ENCODE peak calls at places on chromosome 11, in four cellular contexts. B is neuronal stem cell, Q is AG04450, M is epithelial cell of esophagus. I is an unnamed sample.
A peak's percentile ranks its signal among the peaks of the same experiment; 100 is the strongest.

GRCh38 chr11:1758611-1759150 is 5.0 kb downstream of the CTSD start:
- DNase-seq in B (no peak), Q (no peak), M (no peak), I (no peak)

GRCh38 chr11:113138731-113139130 is 175.7 kb upstream of the TTC12 start:
- DNase-seq in B (no peak), Q (no peak), M (no peak), I (no peak)

GRCh38 chr11:35326266-35326879 is 93.0 kb downstream of the SLC1A2 start:
- DNase-seq in B (no peak), Q (no peak), M (peak; percentile 83), I (no peak)

GRCh38 chr11:46279393-46280099 is 2.1 kb downstream of the CREB3L1 start:
- DNase-seq in B (no peak), Q (no peak), M (no peak), I (no peak)

GRCh38 chr11:90329043-90329442 is 106.2 kb upstream of the CHORDC1 start:
- DNase-seq in B (no peak), Q (no peak), M (no peak), I (no peak)

GRCh38 chr11:106533046-106533445 is 455.6 kb downstream of the AASDHPPT start:
- DNase-seq in B (no peak), Q (no peak), M (no peak), I (no peak)

GRCh38 chr11:65448074-65448417 is 25.4 kb downstream of the NEAT1 start:
- DNase-seq in B (no peak), Q (no peak), M (no peak), I (no peak)

GRCh38 chr11:36165638-36166389 is 123.4 kb downstream of the COMMD9 start:
- DNase-seq in B (no peak), Q (no peak), M (no peak), I (no peak)

GRCh38 chr11:1161410-1162152 is 3.8 kb downstream of the MUC5AC start:
- DNase-seq in B (no peak), Q (no peak), M (no peak), I (no peak)

GRCh38 chr11:104572279-104572678 is 326.0 kb downstream of the CASP12 start:
- DNase-seq in B (no peak), Q (no peak), M (peak; percentile 11), I (no peak)

GRCh38 chr11:2774173-2775082 is 74.6 kb upstream of the KCNQ1OT1 start:
- DNase-seq in B (no peak), Q (no peak), M (no peak), I (no peak)

GRCh38 chr11:12792018-12792417 is 117.8 kb downstream of the TEAD1 start:
- DNase-seq in B (no peak), Q (no peak), M (no peak), I (no peak)

GRCh38 chr11:15286465-15286864 is 171.7 kb downstream of the INSC start:
- DNase-seq in B (no peak), Q (no peak), M (no peak), I (no peak)

GRCh38 chr11:64181506-64182411 is 4.2 kb upstream of the STIP1 start:
- DNase-seq in B (no peak), Q (peak; percentile 71), M (peak; percentile 92), I (peak; percentile 86)

GRCh38 chr11:64568041-64568571 is 22.9 kb upstream of the SLC22A12 start:
- DNase-seq in B (no peak), Q (no peak), M (no peak), I (no peak)

GRCh38 chr11:2399488-2400068 is 972 bp upstream of the TSSC4 start:
- DNase-seq in B (no peak), Q (no peak), M (peak; percentile 27), I (no peak)

GRCh38 chr11:119421941-119422504 is 949 bp downstream of the THY1 start:
- DNase-seq in B (peak; percentile 40), Q (no peak), M (no peak), I (no peak)

GRCh38 chr11:75491465-75491864 is 34.3 kb downstream of the GDPD5 start:
- DNase-seq in B (no peak), Q (no peak), M (no peak), I (no peak)

GRCh38 chr11:36719708-36720107 is 121.7 kb upstream of the RAG2 start:
- DNase-seq in B (no peak), Q (no peak), M (no peak), I (no peak)

GRCh38 chr11:8038393-8038792 is 42.6 kb upstream of the TUB start:
- DNase-seq in B (peak; percentile 53), Q (no peak), M (no peak), I (no peak)

GRCh38 chr11:69559181-69559580 is 77.7 kb downstream of the LINC01488 start:
- DNase-seq in B (no peak), Q (no peak), M (no peak), I (no peak)

GRCh38 chr11:72446929-72447753 is 12.8 kb upstream of the CLPB start:
- DNase-seq in B (no peak), Q (peak; percentile 24), M (peak; percentile 69), I (peak; percentile 42)

GRCh38 chr11:57458410-57459111 is 1.8 kb upstream of the RTN4RL2 start:
- DNase-seq in B (no peak), Q (no peak), M (no peak), I (no peak)

GRCh38 chr11:72243173-72243566 is 806 bp downstream of the PHOX2A start:
- DNase-seq in B (no peak), Q (no peak), M (no peak), I (no peak)

GRCh38 chr11:27596802-27597201 is 90.2 kb upstream of the LIN7C start:
- DNase-seq in B (no peak), Q (no peak), M (no peak), I (no peak)

GRCh38 chr11:125408281-125408680 is 87.8 kb downstream of the FEZ1 start:
- DNase-seq in B (no peak), Q (no peak), M (no peak), I (no peak)

GRCh38 chr11:126360049-126360446 is 4.6 kb downstream of the ST3GAL4 start:
- DNase-seq in B (no peak), Q (no peak), M (no peak), I (no peak)

GRCh38 chr11:62337682-62338181 is 484 bp downstream of the ASRGL1 start:
- DNase-seq in B (peak; percentile 23), Q (no peak), M (peak; percentile 19), I (no peak)

GRCh38 chr11:134789104-134789503 is 377.1 kb upstream of the B3GAT1 start:
- DNase-seq in B (no peak), Q (no peak), M (no peak), I (no peak)

DNA sequence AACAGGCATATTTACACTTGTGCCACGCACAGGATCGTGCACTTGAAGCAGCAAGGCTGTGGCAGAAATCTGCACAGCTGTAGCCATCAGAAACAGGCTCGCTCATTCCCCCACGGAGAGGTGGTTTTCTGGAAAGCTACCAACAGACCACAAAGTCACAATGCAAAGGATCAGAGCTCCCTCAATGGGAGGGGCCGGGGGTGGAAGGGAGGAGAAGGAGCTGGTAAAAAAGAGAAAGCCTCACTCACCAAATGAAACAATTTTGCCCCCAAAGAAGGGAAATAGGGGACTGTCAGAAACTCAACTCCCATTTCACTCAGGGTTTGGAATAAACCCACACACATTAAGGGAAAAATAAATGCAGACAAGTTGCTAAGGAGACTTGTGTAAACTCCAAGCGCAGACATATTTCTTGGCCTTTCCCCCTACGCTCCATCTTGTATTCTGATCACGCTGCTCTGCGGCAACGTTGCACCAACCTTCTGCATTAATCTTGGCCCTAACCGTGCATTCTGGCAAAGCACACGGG is 43.2 kb upstream of the BLID start:
- DNase-seq in B (no peak), Q (no peak), M (peak; percentile 21), I (no peak)
- H3K4me3 ChIP-seq in B (no peak overlapping the region), Q (peak overlapping the region; percentile 47), M (peak overlapping the region; percentile 10), I (peak overlapping the region; percentile 19)

DNA sequence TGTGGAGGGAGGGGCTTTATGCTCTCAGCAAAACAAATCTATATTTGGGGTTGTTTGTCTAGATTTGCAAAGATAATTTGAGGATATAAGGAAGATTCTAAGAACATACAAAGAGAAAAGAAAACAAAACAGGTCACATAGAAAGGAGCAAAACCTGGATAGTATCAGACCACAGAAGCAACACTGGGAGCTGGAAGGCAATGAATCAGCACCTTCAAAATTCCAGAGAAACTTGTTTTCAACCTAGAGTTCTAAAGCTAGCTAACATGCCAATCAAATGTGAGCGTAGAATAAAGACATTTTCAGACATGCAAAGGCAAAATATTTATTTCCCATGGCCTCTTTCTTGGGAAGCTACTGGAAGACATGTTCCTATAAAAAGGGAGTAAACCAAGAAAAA is 125.0 kb upstream of the CSNK2A3 start:
- DNase-seq in B (no peak), Q (no peak), M (peak; percentile 72), I (no peak)
- H3K4me3 ChIP-seq in B (no peak overlapping the region), Q (no peak overlapping the region), M (no peak overlapping the region), I (no peak overlapping the region)

GRCh38 chr11:96393753-96394348 is 4.0 kb downstream of the JRKL start:
- DNase-seq in B (no peak), Q (peak; percentile 4), M (peak; percentile 52), I (peak; percentile 32)

GRCh38 chr11:96397863-96398262 is 8.1 kb downstream of the JRKL start:
- DNase-seq in B (no peak), Q (no peak), M (no peak), I (no peak)

GRCh38 chr11:96391698-96392307 is 2.0 kb downstream of the JRKL start:
- DNase-seq in B (no peak), Q (no peak), M (peak; percentile 23), I (no peak)

GRCh38 chr11:96396637-96397036 is 6.8 kb downstream of the JRKL start:
- DNase-seq in B (no peak), Q (no peak), M (peak; percentile 30), I (no peak)

DNA sequence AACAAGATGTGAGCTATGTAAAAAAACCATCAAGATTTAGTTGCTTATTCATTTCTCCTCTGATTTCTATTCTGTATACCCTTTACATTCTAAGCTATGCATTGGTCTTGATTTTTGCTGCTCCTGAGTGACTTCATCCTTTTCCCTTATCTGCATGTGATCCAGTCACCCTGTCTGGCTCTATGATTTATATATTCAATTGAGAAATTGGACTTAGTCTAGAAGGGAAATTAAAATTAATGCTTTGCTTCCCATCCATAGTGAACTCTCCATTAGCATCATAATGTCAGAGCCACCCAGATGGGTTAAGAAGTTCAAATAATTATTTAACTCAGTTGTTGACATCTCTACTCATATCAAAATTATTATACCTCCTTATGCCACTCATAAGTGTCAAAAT is 5.0 kb downstream of the JRKL start:
- DNase-seq in B (no peak), Q (no peak), M (no peak), I (no peak)
- H3K4me3 ChIP-seq in B (no peak overlapping the region), Q (no peak overlapping the region), M (no peak overlapping the region), I (no peak overlapping the region)

GRCh38 chr11:108500169-108500568 is 2.0 kb upstream of the POGLUT3 start:
- DNase-seq in B (no peak), Q (no peak), M (peak; percentile 71), I (no peak)

GRCh38 chr11:108498046-108498815 is at the start of gene POGLUT3:
- DNase-seq in B (peak; percentile 55), Q (no peak), M (no peak), I (no peak)

GRCh38 chr11:108500721-108501120 is 2.5 kb upstream of the POGLUT3 start:
- DNase-seq in B (no peak), Q (no peak), M (no peak), I (no peak)

GRCh38 chr11:108497317-108498045 is 703 bp downstream of the POGLUT3 start:
- DNase-seq in B (peak; percentile 78), Q (peak; percentile 97), M (peak; percentile 97), I (peak; percentile 97)

GRCh38 chr11:108498816-108499408 is 728 bp upstream of the POGLUT3 start:
- DNase-seq in B (no peak), Q (no peak), M (no peak), I (no peak)
- H3K4me3 ChIP-seq in B (peak overlapping the region; percentile 84), Q (peak overlapping the region; percentile 72), M (no peak overlapping the region), I (peak overlapping the region; percentile 54)

GRCh38 chr11:86952221-86952875 is 2.8 kb downstream of the FZD4 start:
- DNase-seq in B (no peak), Q (no peak), M (no peak), I (no peak)
- H3K4me3 ChIP-seq in B (no peak overlapping the region), Q (no peak overlapping the region), M (no peak overlapping the region), I (no peak overlapping the region)

I was measured in HFF-Myc.